ENCODE peak calls at places on chromosome 9, in eight cellular contexts. J, U, Z, D, G, L, H and I are unnamed samples.
A peak's percentile ranks its signal among the peaks of the same experiment; 100 is the strongest.

GRCh38 chr9:86454701-86455402 is 100.6 kb upstream of the TUT7 start:
- DNase-seq in J (no peak), U (no peak), Z (no peak), D (peak; percentile 1), G (no peak), L (no peak), H (no peak), I (no peak)

GRCh38 chr9:92807757-92808725 is 43.4 kb upstream of the BICD2 start:
- DNase-seq in J (no peak), U (peak; percentile 11), Z (no peak), D (no peak), G (no peak), L (no peak), H (no peak), I (no peak)

GRCh38 chr9:138104251-138105122 is 226.9 kb downstream of the CACNA1B start:
- DNase-seq in J (no peak), U (no peak), Z (no peak), D (no peak), G (no peak), L (no peak), H (no peak), I (no peak)

GRCh38 chr9:7996558-7996957 is 197.0 kb upstream of the DMAC1 start:
- DNase-seq in J (no peak), U (no peak), Z (no peak), D (no peak), G (no peak), L (no peak), H (no peak), I (no peak)

GRCh38 chr9:70049672-70050271 is 6.1 kb downstream of the MAMDC2 start:
- DNase-seq in J (no peak), U (peak; percentile 71), Z (peak; percentile 77), D (peak; percentile 55), G (no peak), L (no peak), H (no peak), I (no peak)

GRCh38 chr9:98867109-98867433 is 59.6 kb downstream of the GALNT12 start:
- DNase-seq in J (no peak), U (no peak), Z (peak; percentile 41), D (no peak), G (no peak), L (no peak), H (no peak), I (no peak)

GRCh38 chr9:249025-249424 is 34.4 kb downstream of the DOCK8 start:
- DNase-seq in J (no peak), U (no peak), Z (no peak), D (no peak), G (no peak), L (no peak), H (no peak), I (no peak)

GRCh38 chr9:134247918-134248631 is 78.2 kb upstream of the RXRA start:
- DNase-seq in J (no peak), U (no peak), Z (no peak), D (no peak), G (no peak), L (no peak), H (no peak), I (no peak)

GRCh38 chr9:105148328-105149006 is 96.0 kb upstream of the SLC44A1 start:
- DNase-seq in J (no peak), U (no peak), Z (no peak), D (no peak), G (peak; percentile 29), L (no peak), H (no peak), I (no peak)

GRCh38 chr9:113772121-113772885 is 103.8 kb upstream of the ZNF618 start:
- DNase-seq in J (no peak), U (no peak), Z (no peak), D (peak; percentile 52), G (no peak), L (no peak), H (no peak), I (no peak)

GRCh38 chr9:114082017-114082735 is 4.1 kb upstream of the AMBP start:
- DNase-seq in J (peak; percentile 70), U (peak; percentile 92), Z (peak; percentile 87), D (peak; percentile 83), G (peak; percentile 92), L (peak; percentile 86), H (peak; percentile 83), I (peak; percentile 90)

GRCh38 chr9:131587906-131588305 is 42.6 kb downstream of the PRRT1B start:
- DNase-seq in J (no peak), U (no peak), Z (no peak), D (no peak), G (no peak), L (no peak), H (no peak), I (no peak)

GRCh38 chr9:129693741-129694140 is 28.3 kb downstream of the PRRX2 start:
- DNase-seq in J (no peak), U (no peak), Z (no peak), D (no peak), G (no peak), L (no peak), H (no peak), I (no peak)

GRCh38 chr9:113585555-113585954 is 122.0 kb downstream of the RGS3 start:
- DNase-seq in J (no peak), U (no peak), Z (no peak), D (no peak), G (no peak), L (no peak), H (no peak), I (no peak)

GRCh38 chr9:98087420-98088354 is 31.2 kb downstream of the NANS start:
- DNase-seq in J (no peak), U (peak; percentile 22), Z (peak; percentile 24), D (peak; percentile 20), G (no peak), L (no peak), H (no peak), I (no peak)

GRCh38 chr9:88732128-88732527 is 197.2 kb downstream of the NXNL2 start:
- DNase-seq in J (no peak), U (no peak), Z (no peak), D (peak; percentile 70), G (no peak), L (no peak), H (no peak), I (no peak)

GRCh38 chr9:75823136-75823535 is 67.3 kb upstream of the PCSK5 start:
- DNase-seq in J (no peak), U (no peak), Z (no peak), D (no peak), G (no peak), L (no peak), H (no peak), I (no peak)

GRCh38 chr9:27108981-27109541 is at the start of gene TEK:
- DNase-seq in J (no peak), U (no peak), Z (no peak), D (peak; percentile 44), G (no peak), L (no peak), H (no peak), I (no peak)

DNA sequence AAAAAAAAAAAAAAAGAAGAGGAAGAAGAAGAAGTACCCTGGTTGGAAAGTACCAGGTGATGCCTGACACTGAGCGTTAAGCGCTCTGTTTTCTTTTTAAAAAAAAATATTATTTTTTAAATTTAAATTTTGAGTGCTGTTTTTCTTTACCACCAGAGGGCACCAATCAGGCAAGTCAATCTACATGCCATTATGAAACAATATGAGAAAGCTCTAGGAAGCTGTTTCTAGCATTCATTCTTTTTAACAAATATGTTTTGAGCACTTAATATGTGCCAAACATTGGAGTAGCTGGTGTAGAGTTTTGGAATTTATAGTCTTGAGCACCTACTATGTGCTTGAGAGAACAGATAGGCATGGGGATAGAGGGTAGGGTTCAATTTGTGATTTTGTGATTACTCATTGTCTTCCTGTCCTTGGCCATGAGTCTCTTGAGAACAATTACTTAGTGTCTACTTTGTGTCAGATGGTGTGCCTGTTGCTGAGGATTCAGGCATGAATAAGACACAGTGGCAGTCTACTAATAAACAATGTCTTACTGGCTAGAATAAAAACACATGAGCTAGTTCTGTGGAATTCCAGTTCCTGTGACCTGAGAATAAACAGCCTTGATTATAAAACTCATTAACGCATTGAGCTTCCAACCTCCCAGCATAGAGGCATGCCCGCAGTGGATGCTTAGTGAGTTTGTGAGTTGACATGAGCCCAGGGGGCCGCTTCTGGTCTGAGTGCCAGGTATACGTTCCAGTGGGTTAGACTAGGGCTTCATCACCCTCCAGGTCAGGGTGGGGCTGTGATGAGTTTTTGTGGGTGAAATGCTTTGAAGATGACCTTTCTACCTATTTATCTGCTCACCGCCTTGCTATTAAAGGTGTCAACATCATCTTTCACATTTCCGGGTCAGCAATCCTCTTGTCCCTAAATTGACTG is 3.0 kb upstream of the UBE2R2 start:
- DNase-seq in J (peak; percentile 73), U (no peak), Z (no peak), D (peak; percentile 90), G (peak; percentile 60), L (peak; percentile 61), H (peak; percentile 14), I (peak; percentile 62)
- TF ChIP-seq POLR2A in J (no peak), U (no peak), Z (no peak), D (peak; percentile 53), G (no peak), L (no peak), H (no peak), I (no peak)

GRCh38 chr9:4622016-4622415 is 40.1 kb upstream of the PLPP6 start:
- DNase-seq in J (no peak), U (no peak), Z (no peak), D (no peak), G (no peak), L (no peak), H (no peak), I (no peak)
- TF ChIP-seq POLR2A in J (no peak), U (no peak), Z (no peak), D (no peak), G (no peak), L (no peak), H (no peak), I (no peak)

DNA sequence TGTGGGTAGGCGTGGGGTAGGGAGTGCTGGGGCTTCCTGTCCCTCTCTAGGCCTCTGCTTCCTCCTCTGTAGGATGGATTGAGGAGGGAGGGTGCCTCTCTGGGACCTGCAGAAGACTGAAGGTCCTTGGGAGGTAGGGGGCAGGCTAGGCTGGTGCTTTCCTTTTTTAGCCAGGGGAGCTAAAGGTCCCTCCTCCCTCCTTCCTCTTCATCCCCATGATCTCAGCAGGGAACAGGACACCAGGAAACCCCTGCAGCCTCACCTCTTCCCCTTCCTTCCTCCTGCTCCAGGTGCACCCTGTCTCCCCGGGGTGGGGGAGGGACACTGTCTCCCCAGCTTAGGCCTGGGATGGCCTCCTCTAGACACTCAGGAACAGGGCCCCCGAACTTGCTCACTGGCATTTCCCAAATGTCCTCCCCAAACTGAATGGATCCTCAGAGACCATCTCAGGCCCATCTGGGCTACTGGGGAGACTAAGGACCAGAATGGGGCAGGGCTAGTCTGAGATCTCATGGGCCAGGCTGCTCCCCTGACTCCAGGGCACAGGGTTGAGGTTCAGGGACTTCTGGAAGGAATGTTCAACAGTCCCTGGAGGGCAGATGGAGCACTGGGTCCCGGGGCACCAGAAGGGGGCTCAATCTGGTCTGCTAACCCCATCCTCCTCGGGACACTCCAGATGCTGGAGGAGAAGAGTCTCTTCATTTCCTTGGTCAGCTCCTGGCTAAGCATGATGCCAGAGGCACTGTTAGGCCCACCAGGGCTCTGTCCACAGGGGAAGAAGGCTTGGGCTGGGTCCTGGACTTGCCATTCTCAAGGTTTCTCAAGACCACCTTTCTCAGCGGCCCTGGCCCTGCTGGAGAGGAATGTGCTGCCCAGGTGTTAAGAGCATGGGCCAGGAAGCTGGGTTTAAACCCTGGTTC is 8.2 kb downstream of the SH2D3C start:
- DNase-seq in J (no peak), U (no peak), Z (peak; percentile 48), D (no peak), G (no peak), L (no peak), H (no peak), I (no peak)
- TF ChIP-seq POLR2A in J (no peak), U (no peak), Z (no peak), D (no peak), G (no peak), L (no peak), H (no peak), I (no peak)

GRCh38 chr9:136438909-136439549 is 616 bp downstream of the INPP5E start:
- DNase-seq in J (no peak), U (peak; percentile 35), Z (no peak), D (peak; percentile 11), G (peak; percentile 29), L (peak; percentile 64), H (peak; percentile 78), I (peak; percentile 84)
- TF ChIP-seq POLR2A in J (no peak), U (no peak), Z (no peak), D (no peak), G (no peak), L (no peak), H (no peak), I (peak; percentile 41)